ENCODE peak calls at places on chromosome 2, in six cellular contexts. I is endothelial cell of umbilical vein, W is fibroblast of pulmonary artery, G is gastrocnemius medialis, U is adrenal gland, K is thyroid gland. A is an unnamed sample.
A peak's percentile ranks its signal among the peaks of the same experiment; 100 is the strongest.

GRCh38 chr2:673615-674318 is 3.4 kb downstream of the TMEM18 start:
- DNase-seq in I (peak; percentile 48), W (peak; percentile 53), G (no peak), U (no peak), K (no peak), A (peak; percentile 48)

GRCh38 chr2:190535586-190535985 is 1.1 kb upstream of the NEMP2 start:
- DNase-seq in I (no peak), W (no peak), G (no peak), U (no peak), K (no peak), A (no peak)

GRCh38 chr2:74238879-74239278 is 40.5 kb downstream of the MTHFD2 start:
- DNase-seq in I (peak; percentile 8), W (peak; percentile 90), G (no peak), U (no peak), K (no peak), A (peak; percentile 76)

GRCh38 chr2:178333851-178334250 is 117.1 kb downstream of the PRKRA start:
- DNase-seq in I (peak; percentile 31), W (no peak), G (no peak), U (no peak), K (no peak), A (no peak)

GRCh38 chr2:237184192-237184922 is 98.7 kb downstream of the COPS8 start:
- DNase-seq in I (no peak), W (peak; percentile 76), G (no peak), U (no peak), K (no peak), A (peak; percentile 84)

GRCh38 chr2:160319700-160320099 is 119.6 kb upstream of the ITGB6 start:
- DNase-seq in I (no peak), W (no peak), G (no peak), U (no peak), K (no peak), A (no peak)

GRCh38 chr2:203904022-203904421 is 32.5 kb upstream of the ICOS start:
- DNase-seq in I (no peak), W (no peak), G (no peak), U (no peak), K (no peak), A (no peak)

GRCh38 chr2:60925994-60926750 is 44.8 kb downstream of the REL start:
- DNase-seq in I (peak; percentile 19), W (no peak), G (no peak), U (no peak), K (no peak), A (peak; percentile 43)

GRCh38 chr2:180130403-180130802 is 123.3 kb upstream of the CWC22 start:
- DNase-seq in I (no peak), W (peak; percentile 33), G (no peak), U (no peak), K (no peak), A (no peak)

GRCh38 chr2:240131941-240132650 is 4.0 kb downstream of the COPS9 start:
- DNase-seq in I (no peak), W (no peak), G (no peak), U (no peak), K (no peak), A (no peak)

GRCh38 chr2:5538717-5539116 is 153.5 kb upstream of the SOX11 start:
- DNase-seq in I (no peak), W (no peak), G (no peak), U (no peak), K (no peak), A (no peak)

GRCh38 chr2:25347205-25347815 is 5.6 kb upstream of the DNMT3A start:
- DNase-seq in I (no peak), W (no peak), G (peak; percentile 53), U (no peak), K (no peak), A (no peak)

GRCh38 chr2:64210816-64211215 is 66.6 kb upstream of the PELI1 start:
- DNase-seq in I (no peak), W (no peak), G (no peak), U (no peak), K (no peak), A (no peak)

GRCh38 chr2:96907405-96908041 is 37.6 kb upstream of the SEMA4C start:
- DNase-seq in I (peak; percentile 45), W (peak; percentile 28), G (peak; percentile 79), U (peak; percentile 47), K (peak; percentile 72), A (peak; percentile 39)

GRCh38 chr2:188523901-188524300 is 232.2 kb downstream of the GULP1 start:
- DNase-seq in I (peak; percentile 40), W (peak; percentile 55), G (no peak), U (no peak), K (no peak), A (peak; percentile 35)

GRCh38 chr2:127410871-127411396 is 7.3 kb upstream of the PROC start:
- DNase-seq in I (peak; percentile 60), W (peak; percentile 69), G (no peak), U (peak; percentile 69), K (peak; percentile 84), A (peak; percentile 80)

GRCh38 chr2:12870692-12871091 is 154.0 kb downstream of the TRIB2 start:
- DNase-seq in I (no peak), W (peak; percentile 19), G (no peak), U (no peak), K (no peak), A (no peak)

GRCh38 chr2:12718662-12719399 is 2.1 kb downstream of the TRIB2 start:
- DNase-seq in I (peak; percentile 30), W (peak; percentile 39), G (no peak), U (no peak), K (peak; percentile 19), A (no peak)

GRCh38 chr2:119694994-119695521 is 16.1 kb downstream of the TMEM177 start:
- DNase-seq in I (peak; percentile 10), W (peak; percentile 64), G (no peak), U (no peak), K (peak; percentile 42), A (peak; percentile 80)

GRCh38 chr2:175008801-175009495 is 3.8 kb upstream of the CHN1 start:
- DNase-seq in I (no peak), W (no peak), G (no peak), U (no peak), K (no peak), A (no peak)

GRCh38 chr2:172919732-172920131 is 155.9 kb upstream of the MAP3K20 start:
- DNase-seq in I (no peak), W (no peak), G (no peak), U (peak; percentile 68), K (no peak), A (no peak)

GRCh38 chr2:31475692-31476091 is 61.1 kb upstream of the XDH start:
- DNase-seq in I (no peak), W (peak; percentile 4), G (no peak), U (no peak), K (peak; percentile 15), A (peak; percentile 5)

GRCh38 chr2:84858123-84858522 is 22.8 kb downstream of the TRABD2A start:
- DNase-seq in I (no peak), W (no peak), G (no peak), U (no peak), K (no peak), A (no peak)

GRCh38 chr2:215779912-215780311 is 233.4 kb downstream of the MREG start:
- DNase-seq in I (no peak), W (no peak), G (no peak), U (no peak), K (no peak), A (no peak)

GRCh38 chr2:234949762-234950434 is 1.9 kb upstream of the SH3BP4 start:
- DNase-seq in I (peak; percentile 14), W (peak; percentile 88), G (no peak), U (no peak), K (peak; percentile 39), A (peak; percentile 100)

GRCh38 chr2:237264480-237265219 is 149.3 kb downstream of the COL6A3 start:
- DNase-seq in I (no peak), W (peak; percentile 68), G (no peak), U (no peak), K (no peak), A (peak; percentile 88)

GRCh38 chr2:165903406-165903805 is 50.2 kb downstream of the TTC21B start:
- DNase-seq in I (no peak), W (no peak), G (no peak), U (no peak), K (no peak), A (no peak)

GRCh38 chr2:165901996-165902395 is 51.6 kb downstream of the TTC21B start:
- DNase-seq in I (no peak), W (no peak), G (no peak), U (no peak), K (no peak), A (no peak)

GRCh38 chr2:165905269-165905668 is 48.3 kb downstream of the TTC21B start:
- DNase-seq in I (no peak), W (no peak), G (no peak), U (no peak), K (no peak), A (no peak)

GRCh38 chr2:165901595-165901994 is 52.0 kb downstream of the TTC21B start:
- DNase-seq in I (no peak), W (no peak), G (no peak), U (no peak), K (no peak), A (no peak)

DNA sequence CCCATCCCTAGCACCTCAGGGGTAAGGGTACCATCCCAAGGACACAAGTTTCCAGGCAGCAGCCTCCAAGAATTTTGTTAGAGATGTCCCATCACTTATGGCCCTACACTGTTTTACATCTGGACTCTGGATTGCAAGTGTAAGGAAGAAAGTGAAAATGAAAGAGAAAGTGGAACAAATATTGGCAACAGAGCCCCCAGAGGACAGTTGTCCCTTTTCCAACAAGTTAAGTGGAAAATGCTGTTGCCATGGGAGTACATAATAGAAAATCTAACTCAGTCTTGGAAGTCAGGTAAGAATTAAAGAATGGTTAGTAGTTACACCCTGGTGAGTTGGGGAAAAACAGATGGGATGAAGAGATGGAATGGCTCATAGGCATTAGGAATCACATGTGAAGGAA is 50.6 kb downstream of the TTC21B start:
- DNase-seq in I (peak; percentile 31), W (peak; percentile 38), G (no peak), U (no peak), K (no peak), A (peak; percentile 46)
- TF ChIP-seq CTCF in I (no peak), W (peak; percentile 15), G (no peak), U (no peak), K (no peak), A (no peak)

GRCh38 chr2:219530048-219530963 is 13.3 kb downstream of the CHPF start:
- DNase-seq in I (peak; percentile 79), W (peak; percentile 85), G (peak; percentile 76), U (peak; percentile 88), K (peak; percentile 84), A (peak; percentile 88)
- H3K4me3 ChIP-seq in I (no peak overlapping the region), W (peak overlapping the region; percentile 19), G (no peak overlapping the region), U (no peak overlapping the region), K (no peak overlapping the region), A (no peak overlapping the region)

DNA sequence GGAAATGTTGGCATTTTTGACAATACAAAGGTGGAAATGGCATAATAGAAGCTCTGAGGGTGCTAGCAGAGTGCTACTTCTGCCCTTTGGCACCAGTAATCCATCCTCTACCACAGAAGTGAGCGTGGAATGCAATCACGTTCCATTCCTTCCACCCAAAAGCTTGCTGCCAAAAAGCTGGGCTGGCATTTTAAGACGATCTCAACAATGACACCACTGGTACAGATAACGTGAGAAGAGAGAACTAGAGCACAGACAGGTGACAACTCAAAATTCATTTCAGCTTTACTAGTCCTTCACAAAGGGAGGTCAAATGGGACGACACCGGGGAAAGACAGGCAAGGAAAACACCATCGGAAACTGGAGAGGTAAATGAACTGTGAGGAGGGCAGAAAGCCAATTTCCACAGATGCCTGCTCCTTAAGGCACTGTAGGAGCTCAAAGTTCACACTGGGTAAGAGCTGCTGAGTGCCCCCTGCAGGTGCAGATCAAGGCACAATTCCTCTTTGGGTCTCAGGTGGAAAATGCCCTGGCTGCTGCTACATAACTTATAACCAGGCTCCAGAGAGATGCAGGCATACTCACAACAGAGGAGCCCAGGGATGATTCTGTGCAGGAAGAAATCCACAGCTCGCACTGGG is 50.7 kb upstream of the RNU4ATAC start:
- DNase-seq in I (peak; percentile 44), W (peak; percentile 23), G (peak; percentile 50), U (peak; percentile 22), K (peak; percentile 74), A (peak; percentile 48)
- TF ChIP-seq CTCF in I (no peak), W (peak; percentile 18), G (no peak), U (no peak), K (peak; percentile 45), A (peak; percentile 21)

GRCh38 chr2:176157499-176158305 is 595 bp downstream of the HOXD3 start:
- DNase-seq in I (peak; percentile 16), W (no peak), G (no peak), U (no peak), K (no peak), A (no peak)
- H3K4me3 ChIP-seq in I (peak overlapping the region; percentile 21), W (no peak overlapping the region), G (peak overlapping the region; percentile 41), U (no peak overlapping the region), K (no peak overlapping the region), A (no peak overlapping the region)

A was measured in choroid plexus epithelial cell.